ENCODE peak calls at places on chromosomes 12 and 14, in seven cellular contexts. B, D, A, Y, X, T and N are unnamed samples.

GRCh38 chr12:80702889-80703605 is 4.4 kb upstream of the MYF6 start:
- DNase-seq in B (no peak), D (peak; percentile 5), A (no peak), Y (no peak), X (no peak), T (no peak), N (no peak)

GRCh38 chr12:6828671-6829531 is 694 bp downstream of the P3H3 start:
- DNase-seq in B (peak; percentile 46), D (no peak), A (peak; percentile 38), Y (peak; percentile 82), X (no peak), T (peak; percentile 52), N (peak; percentile 56)

GRCh38 chr14:75042040-75042439 is 9.2 kb downstream of the MLH3 start:
- DNase-seq in B (no peak), D (no peak), A (no peak), Y (no peak), X (no peak), T (no peak), N (no peak)

GRCh38 chr14:31934767-31935266 is 142.3 kb upstream of the ARHGAP5 start:
- DNase-seq in B (peak; percentile 36), D (no peak), A (no peak), Y (no peak), X (no peak), T (peak; percentile 32), N (no peak)

GRCh38 chr14:90520326-90520725 is 123.5 kb downstream of the CALM1 start:
- DNase-seq in B (no peak), D (no peak), A (no peak), Y (no peak), X (no peak), T (no peak), N (no peak)

GRCh38 chr12:127052491-127053232 is 1214.3 kb upstream of the TMEM132C start:
- DNase-seq in B (no peak), D (no peak), A (no peak), Y (no peak), X (no peak), T (no peak), N (no peak)

GRCh38 chr14:69481815-69482568 is 2.5 kb upstream of the PLEKHD1 start:
- DNase-seq in B (no peak), D (no peak), A (no peak), Y (no peak), X (no peak), T (no peak), N (no peak)

GRCh38 chr14:95257521-95257920 is 62.2 kb downstream of the CLMN start:
- DNase-seq in B (no peak), D (no peak), A (no peak), Y (no peak), X (no peak), T (no peak), N (no peak)

GRCh38 chr14:106318700-106319099 is 792.3 kb downstream of the TMEM121 start:
- DNase-seq in B (peak; percentile 40), D (no peak), A (peak; percentile 52), Y (no peak), X (no peak), T (no peak), N (no peak)

GRCh38 chr12:111413442-111414086 is 7.8 kb downstream of the SH2B3 start:
- DNase-seq in B (no peak), D (no peak), A (no peak), Y (no peak), X (no peak), T (no peak), N (no peak)

GRCh38 chr12:4918950-4919660 is 9.4 kb downstream of the KCNA1 start:
- DNase-seq in B (no peak), D (no peak), A (no peak), Y (no peak), X (no peak), T (no peak), N (no peak)

GRCh38 chr12:26830783-26831601 is 2.0 kb downstream of the ITPR2 start:
- DNase-seq in B (no peak), D (no peak), A (no peak), Y (no peak), X (no peak), T (peak; percentile 13), N (no peak)

GRCh38 chr14:98704441-98704840 is 567.6 kb downstream of the BCL11B start:
- DNase-seq in B (peak; percentile 45), D (no peak), A (peak; percentile 34), Y (no peak), X (no peak), T (no peak), N (no peak)

GRCh38 chr12:51368640-51369517 is 22.3 kb downstream of the GALNT6 start:
- DNase-seq in B (peak; percentile 95), D (no peak), A (peak; percentile 95), Y (peak; percentile 96), X (peak; percentile 61), T (peak; percentile 31), N (peak; percentile 60)

GRCh38 chr14:75223664-75224154 is 47.3 kb upstream of the TMED10 start:
- DNase-seq in B (no peak), D (no peak), A (peak; percentile 74), Y (no peak), X (no peak), T (peak; percentile 33), N (no peak)

GRCh38 chr12:52925717-52926595 is 21.1 kb upstream of the KRT8 start:
- DNase-seq in B (no peak), D (no peak), A (no peak), Y (no peak), X (no peak), T (no peak), N (peak; percentile 71)

GRCh38 chr12:32201996-32202395 is 95.3 kb downstream of the BICD1 start:
- DNase-seq in B (no peak), D (no peak), A (no peak), Y (no peak), X (no peak), T (no peak), N (no peak)

GRCh38 chr14:52279405-52279804 is 11.9 kb downstream of the PTGDR start:
- DNase-seq in B (no peak), D (no peak), A (no peak), Y (no peak), X (no peak), T (no peak), N (no peak)

GRCh38 chr12:124917841-124918621 is 3.6 kb upstream of the UBC start:
- DNase-seq in B (no peak), D (no peak), A (no peak), Y (no peak), X (no peak), T (no peak), N (no peak)

GRCh38 chr12:116529048-116529447 is 30.1 kb upstream of the MAP1LC3B2 start:
- DNase-seq in B (no peak), D (no peak), A (no peak), Y (no peak), X (no peak), T (no peak), N (no peak)

GRCh38 chr12:71356569-71356968 is 83.0 kb upstream of the LGR5 start:
- DNase-seq in B (no peak), D (no peak), A (no peak), Y (no peak), X (no peak), T (no peak), N (no peak)

GRCh38 chr14:77760381-77761204 is at the start of gene SNW1:
- DNase-seq in B (peak; percentile 89), D (peak; percentile 63), A (peak; percentile 88), Y (peak; percentile 97), X (peak; percentile 23), T (peak; percentile 81), N (peak; percentile 93)

GRCh38 chr12:83092101-83092500 is 405.4 kb downstream of the TMTC2 start:
- DNase-seq in B (no peak), D (no peak), A (no peak), Y (no peak), X (no peak), T (no peak), N (no peak)

GRCh38 chr12:51886021-51886710 is 1.7 kb upstream of the ANKRD33 start:
- DNase-seq in B (peak; percentile 41), D (peak; percentile 88), A (peak; percentile 66), Y (peak; percentile 86), X (peak; percentile 91), T (no peak), N (no peak)

GRCh38 chr14:70281938-70282337 is 77.5 kb downstream of the COX16 start:
- DNase-seq in B (no peak), D (no peak), A (no peak), Y (no peak), X (no peak), T (no peak), N (no peak)

GRCh38 chr14:103385994-103386491 is 828 bp downstream of the MARK3 start:
- DNase-seq in B (peak; percentile 36), D (no peak), A (peak; percentile 37), Y (peak; percentile 86), X (no peak), T (peak; percentile 16), N (peak; percentile 35)

GRCh38 chr14:95862243-95862642 is 14.4 kb upstream of the TUNAR start:
- DNase-seq in B (no peak), D (no peak), A (no peak), Y (no peak), X (no peak), T (peak; percentile 28), N (no peak)

GRCh38 chr12:64680235-64680634 is 69.9 kb downstream of the RASSF3 start:
- DNase-seq in B (no peak), D (no peak), A (no peak), Y (no peak), X (no peak), T (no peak), N (no peak)

GRCh38 chr12:13342971-13343370 is 146.4 kb downstream of the EMP1 start:
- DNase-seq in B (no peak), D (no peak), A (no peak), Y (no peak), X (no peak), T (no peak), N (no peak)

GRCh38 chr12:105076098-105076497 is 8.2 kb downstream of the ALDH1L2 start:
- DNase-seq in B (no peak), D (peak; percentile 52), A (no peak), Y (no peak), X (no peak), T (no peak), N (no peak)

GRCh38 chr14:68718033-68718725 is 74.7 kb downstream of the ZFP36L1 start:
- DNase-seq in B (no peak), D (no peak), A (no peak), Y (no peak), X (no peak), T (no peak), N (no peak)